ENCODE peak calls at places on chromosomes 6 and 20, in five cellular contexts. Z is mesenteric fat pad; E is HEK293T; C is stimulated activated CD8-positive, alpha-beta memory T cell treated with anti-CD3 and anti-CD28 coated beads, Interleukin-15, amount 100 ng/mL, for 24 hours; P is psoas muscle. B is an unnamed sample.
A peak's percentile ranks its signal among the peaks of the same experiment; 100 is the strongest.

GRCh38 chr6:37822851-37823682 is 3.5 kb downstream of the ZFAND3 start:
- DNase-seq in Z (no peak), E (no peak), C (no peak), P (no peak), B (no peak)

GRCh38 chr6:63864934-63865333 is 229.3 kb downstream of the PHF3 start:
- DNase-seq in Z (no peak), E (no peak), C (no peak), P (no peak), B (no peak)

GRCh38 chr6:125154184-125155135 is 887 bp downstream of the TPD52L1 start:
- DNase-seq in Z (no peak), E (peak; percentile 52), C (no peak), P (peak; percentile 54), B (no peak)

GRCh38 chr20:63961664-63962425 is 5.6 kb upstream of the UCKL1 start:
- DNase-seq in Z (no peak), E (no peak), C (no peak), P (peak; percentile 12), B (no peak)

GRCh38 chr6:85346196-85346595 is 103.7 kb upstream of the NT5E start:
- DNase-seq in Z (no peak), E (no peak), C (no peak), P (no peak), B (no peak)

GRCh38 chr20:20763652-20764051 is 51.2 kb upstream of the RALGAPA2 start:
- DNase-seq in Z (no peak), E (no peak), C (no peak), P (no peak), B (no peak)

GRCh38 chr20:11992426-11992825 is 74.7 kb downstream of the BTBD3 start:
- DNase-seq in Z (no peak), E (no peak), C (no peak), P (no peak), B (no peak)

GRCh38 chr20:2544211-2544610 is 7.8 kb downstream of the TMC2 start:
- DNase-seq in Z (no peak), E (no peak), C (no peak), P (no peak), B (no peak)

GRCh38 chr6:5012531-5012930 is 8.7 kb upstream of the RPP40 start:
- DNase-seq in Z (no peak), E (no peak), C (no peak), P (no peak), B (no peak)

GRCh38 chr6:131844243-131844841 is 36.5 kb downstream of the ENPP1 start:
- DNase-seq in Z (no peak), E (no peak), C (no peak), P (no peak), B (no peak)

GRCh38 chr6:42165016-42165415 is 8.1 kb upstream of the GUCA1A start:
- DNase-seq in Z (no peak), E (no peak), C (no peak), P (no peak), B (no peak)

GRCh38 chr6:147752686-147753418 is 244.4 kb downstream of the SAMD5 start:
- DNase-seq in Z (no peak), E (no peak), C (no peak), P (no peak), B (no peak)